ENCODE peak calls at places on chromosomes 11 and 22, in six cellular contexts. E, W, R, P, T and X are unnamed samples.

GRCh38 chr11:17294033-17294432 is 17.5 kb downstream of the NUCB2 start:
- DNase-seq in E (no peak), W (peak; percentile 40), R (no peak), P (no peak), T (no peak), X (no peak)

GRCh38 chr11:13486926-13487660 is 8.7 kb downstream of the PTH start:
- DNase-seq in E (peak; percentile 66), W (peak; percentile 73), R (no peak), P (no peak), T (peak; percentile 46), X (no peak)

GRCh38 chr22:29216873-29217666 is 11.4 kb downstream of the EMID1 start:
- DNase-seq in E (no peak), W (no peak), R (peak; percentile 3), P (no peak), T (no peak), X (no peak)

GRCh38 chr11:40166892-40167291 is 1292.6 kb downstream of the LRRC4C start:
- DNase-seq in E (no peak), W (no peak), R (no peak), P (no peak), T (no peak), X (no peak)

GRCh38 chr11:48012051-48012391 is 31.7 kb downstream of the PTPRJ start:
- DNase-seq in E (peak; percentile 75), W (peak; percentile 87), R (no peak), P (no peak), T (no peak), X (no peak)

GRCh38 chr11:78318733-78319132 is 98.9 kb downstream of the GAB2 start:
- DNase-seq in E (no peak), W (no peak), R (no peak), P (peak; percentile 80), T (no peak), X (peak; percentile 66)

GRCh38 chr11:112961146-112961668 is at the start of gene NCAM1:
- DNase-seq in E (no peak), W (peak; percentile 26), R (no peak), P (peak; percentile 87), T (peak; percentile 75), X (peak; percentile 99)

GRCh38 chr11:118914178-118914918 is 11.4 kb downstream of the BCL9L start:
- DNase-seq in E (peak; percentile 86), W (peak; percentile 94), R (no peak), P (peak; percentile 57), T (no peak), X (peak; percentile 99)

GRCh38 chr22:19864538-19865106 is 9.9 kb upstream of the GNB1L start:
- DNase-seq in E (no peak), W (no peak), R (no peak), P (no peak), T (no peak), X (no peak)

GRCh38 chr22:32080904-32081303 is 37.8 kb downstream of the SLC5A1 start:
- DNase-seq in E (peak; percentile 26), W (peak; percentile 34), R (no peak), P (no peak), T (peak; percentile 21), X (peak; percentile 25)

GRCh38 chr22:19610518-19611253 is 86.5 kb upstream of the CLDN5 start:
- DNase-seq in E (no peak), W (peak; percentile 66), R (no peak), P (no peak), T (no peak), X (no peak)

GRCh38 chr11:16603890-16604783 is 134.3 kb upstream of the C11orf58 start:
- DNase-seq in E (no peak), W (no peak), R (no peak), P (no peak), T (no peak), X (no peak)

GRCh38 chr11:1180171-1180570 is 22.4 kb downstream of the MUC5AC start:
- DNase-seq in E (no peak), W (no peak), R (no peak), P (no peak), T (no peak), X (no peak)

GRCh38 chr22:26325641-26326040 is 103.4 kb upstream of the ASPHD2 start:
- DNase-seq in E (no peak), W (no peak), R (no peak), P (no peak), T (no peak), X (no peak)

GRCh38 chr11:70537576-70538571 is 139.5 kb downstream of the CTTN start:
- DNase-seq in E (no peak), W (no peak), R (no peak), P (no peak), T (no peak), X (no peak)

GRCh38 chr11:41309716-41310115 is 149.7 kb downstream of the LRRC4C start:
- DNase-seq in E (no peak), W (no peak), R (no peak), P (no peak), T (no peak), X (no peak)

GRCh38 chr11:118872403-118872821 is 11.3 kb upstream of the CXCR5 start:
- DNase-seq in E (peak; percentile 62), W (peak; percentile 82), R (no peak), P (no peak), T (no peak), X (no peak)

GRCh38 chr11:1669546-1670218 is 27.3 kb upstream of the KRTAP5-6 start:
- DNase-seq in E (no peak), W (no peak), R (no peak), P (peak; percentile 16), T (no peak), X (no peak)

GRCh38 chr11:61854966-61855714 is 27.0 kb downstream of the FADS2 start:
- DNase-seq in E (no peak), W (no peak), R (no peak), P (peak; percentile 21), T (no peak), X (no peak)

GRCh38 chr11:93188726-93189125 is 9.1 kb downstream of the SLC36A4 start:
- DNase-seq in E (no peak), W (no peak), R (no peak), P (no peak), T (no peak), X (no peak)

GRCh38 chr11:64074239-64074638 is 38.5 kb downstream of the FLRT1 start:
- DNase-seq in E (no peak), W (peak; percentile 41), R (no peak), P (no peak), T (no peak), X (no peak)